ENCODE peak calls at places on chromosomes 5 and 9, in ten cellular contexts. One of them, this sample, is unnamed.

GRCh38 chr5:406041-406440 is 36.9 kb upstream of the EXOC3 start:
- DNase-seq in Panc1: no peak
- DNase-seq in mammary epithelial cell: no peak
- DNase-seq in A549: no peak
- DNase-seq in CD4-positive, alpha-beta memory T cell: no peak
- DNase-seq in Jurkat, Clone E6-1: no peak
- DNase-seq in left ventricle myocardium inferior: no peak
- DNase-seq in retinal pigment epithelial cell: no peak
- DNase-seq in psoas muscle: no peak
- DNase-seq in CD8-positive, alpha-beta T cell: no peak
- DNase-seq in this sample: no peak

GRCh38 chr9:120841930-120842684 is 615 bp downstream of the PSMD5 start:
- DNase-seq in A549: no peak
- DNase-seq in CD4-positive, alpha-beta memory T cell: no peak
- DNase-seq in mammary epithelial cell: no peak
- DNase-seq in CD8-positive, alpha-beta T cell: no peak
- DNase-seq in Jurkat, Clone E6-1: no peak
- DNase-seq in Panc1: no peak
- DNase-seq in psoas muscle: no peak
- DNase-seq in left ventricle myocardium inferior: no peak
- DNase-seq in retinal pigment epithelial cell: no peak
- DNase-seq in this sample: peak

GRCh38 chr5:134769206-134769605 is 10.6 kb downstream of the DDX46 start:
- DNase-seq in CD4-positive, alpha-beta memory T cell: no peak
- DNase-seq in mammary epithelial cell: peak
- DNase-seq in A549: peak
- DNase-seq in retinal pigment epithelial cell: no peak
- DNase-seq in psoas muscle: no peak
- DNase-seq in Panc1: no peak
- DNase-seq in Jurkat, Clone E6-1: no peak
- DNase-seq in left ventricle myocardium inferior: no peak
- DNase-seq in CD8-positive, alpha-beta T cell: no peak
- DNase-seq in this sample: no peak

GRCh38 chr9:87338075-87338989 is 159.3 kb upstream of the DAPK1 start:
- DNase-seq in mammary epithelial cell: no peak
- DNase-seq in Panc1: no peak
- DNase-seq in CD4-positive, alpha-beta memory T cell: no peak
- DNase-seq in psoas muscle: no peak
- DNase-seq in Jurkat, Clone E6-1: no peak
- DNase-seq in A549: no peak
- DNase-seq in left ventricle myocardium inferior: no peak
- DNase-seq in CD8-positive, alpha-beta T cell: no peak
- DNase-seq in retinal pigment epithelial cell: no peak
- DNase-seq in this sample: no peak

GRCh38 chr9:126016579-126017290 is 269.6 kb downstream of the PBX3 start:
- DNase-seq in Panc1: no peak
- DNase-seq in A549: no peak
- DNase-seq in Jurkat, Clone E6-1: no peak
- DNase-seq in mammary epithelial cell: no peak
- DNase-seq in left ventricle myocardium inferior: no peak
- DNase-seq in CD4-positive, alpha-beta memory T cell: no peak
- DNase-seq in retinal pigment epithelial cell: no peak
- DNase-seq in psoas muscle: no peak
- DNase-seq in CD8-positive, alpha-beta T cell: no peak
- DNase-seq in this sample: no peak

GRCh38 chr9:4223434-4223833 is 76.4 kb downstream of the GLIS3 start:
- DNase-seq in CD4-positive, alpha-beta memory T cell: no peak
- DNase-seq in psoas muscle: no peak
- DNase-seq in retinal pigment epithelial cell: no peak
- DNase-seq in Panc1: no peak
- DNase-seq in A549: no peak
- DNase-seq in Jurkat, Clone E6-1: no peak
- DNase-seq in CD8-positive, alpha-beta T cell: no peak
- DNase-seq in left ventricle myocardium inferior: no peak
- DNase-seq in mammary epithelial cell: no peak
- DNase-seq in this sample: no peak

GRCh38 chr9:28249424-28249823 is 676.1 kb upstream of the C9orf72 start:
- DNase-seq in psoas muscle: no peak
- DNase-seq in left ventricle myocardium inferior: no peak
- DNase-seq in A549: no peak
- DNase-seq in retinal pigment epithelial cell: peak
- DNase-seq in CD8-positive, alpha-beta T cell: no peak
- DNase-seq in mammary epithelial cell: no peak
- DNase-seq in CD4-positive, alpha-beta memory T cell: no peak
- DNase-seq in Jurkat, Clone E6-1: no peak
- DNase-seq in Panc1: no peak
- DNase-seq in this sample: no peak

GRCh38 chr9:77820293-77820954 is 172.3 kb upstream of the GNA14 start:
- DNase-seq in A549: peak
- DNase-seq in Panc1: peak
- DNase-seq in retinal pigment epithelial cell: no peak
- DNase-seq in Jurkat, Clone E6-1: no peak
- DNase-seq in CD4-positive, alpha-beta memory T cell: no peak
- DNase-seq in psoas muscle: no peak
- DNase-seq in CD8-positive, alpha-beta T cell: no peak
- DNase-seq in left ventricle myocardium inferior: no peak
- DNase-seq in mammary epithelial cell: peak
- DNase-seq in this sample: no peak

GRCh38 chr5:110086658-110087388 is 397.1 kb downstream of the MAN2A1 start:
- DNase-seq in CD8-positive, alpha-beta T cell: no peak
- DNase-seq in A549: no peak
- DNase-seq in left ventricle myocardium inferior: no peak
- DNase-seq in mammary epithelial cell: peak
- DNase-seq in Jurkat, Clone E6-1: no peak
- DNase-seq in CD4-positive, alpha-beta memory T cell: no peak
- DNase-seq in retinal pigment epithelial cell: peak
- DNase-seq in Panc1: peak
- DNase-seq in psoas muscle: peak
- DNase-seq in this sample: no peak

GRCh38 chr5:112388739-112389138 is 30.3 kb downstream of the EPB41L4A start:
- DNase-seq in Jurkat, Clone E6-1: no peak
- DNase-seq in A549: no peak
- DNase-seq in retinal pigment epithelial cell: no peak
- DNase-seq in left ventricle myocardium inferior: no peak
- DNase-seq in Panc1: no peak
- DNase-seq in psoas muscle: no peak
- DNase-seq in CD8-positive, alpha-beta T cell: no peak
- DNase-seq in mammary epithelial cell: no peak
- DNase-seq in CD4-positive, alpha-beta memory T cell: no peak
- DNase-seq in this sample: no peak

GRCh38 chr5:179265529-179266290 is 79.6 kb downstream of the ADAMTS2 start:
- DNase-seq in retinal pigment epithelial cell: peak
- DNase-seq in A549: no peak
- DNase-seq in mammary epithelial cell: peak
- DNase-seq in Panc1: no peak
- DNase-seq in psoas muscle: peak
- DNase-seq in Jurkat, Clone E6-1: no peak
- DNase-seq in left ventricle myocardium inferior: peak
- DNase-seq in CD8-positive, alpha-beta T cell: no peak
- DNase-seq in CD4-positive, alpha-beta memory T cell: no peak
- DNase-seq in this sample: no peak

GRCh38 chr9:121344062-121344696 is 25.9 kb downstream of the STOM start:
- DNase-seq in retinal pigment epithelial cell: no peak
- DNase-seq in Panc1: no peak
- DNase-seq in mammary epithelial cell: no peak
- DNase-seq in CD4-positive, alpha-beta memory T cell: no peak
- DNase-seq in left ventricle myocardium inferior: no peak
- DNase-seq in CD8-positive, alpha-beta T cell: no peak
- DNase-seq in psoas muscle: no peak
- DNase-seq in Jurkat, Clone E6-1: no peak
- DNase-seq in A549: no peak
- DNase-seq in this sample: no peak

GRCh38 chr9:76987594-76988200 is 31.8 kb upstream of the FOXB2 start:
- DNase-seq in CD4-positive, alpha-beta memory T cell: no peak
- DNase-seq in left ventricle myocardium inferior: no peak
- DNase-seq in CD8-positive, alpha-beta T cell: no peak
- DNase-seq in psoas muscle: no peak
- DNase-seq in retinal pigment epithelial cell: no peak
- DNase-seq in A549: peak
- DNase-seq in Jurkat, Clone E6-1: peak
- DNase-seq in mammary epithelial cell: peak
- DNase-seq in Panc1: peak
- DNase-seq in this sample: peak

GRCh38 chr9:35650341-35651158 is at the start of gene SIT1:
- DNase-seq in Jurkat, Clone E6-1: peak
- DNase-seq in A549: no peak
- DNase-seq in retinal pigment epithelial cell: no peak
- DNase-seq in mammary epithelial cell: no peak
- DNase-seq in left ventricle myocardium inferior: no peak
- DNase-seq in psoas muscle: no peak
- DNase-seq in CD4-positive, alpha-beta memory T cell: peak
- DNase-seq in CD8-positive, alpha-beta T cell: no peak
- DNase-seq in Panc1: no peak
- DNase-seq in this sample: peak

DNA sequence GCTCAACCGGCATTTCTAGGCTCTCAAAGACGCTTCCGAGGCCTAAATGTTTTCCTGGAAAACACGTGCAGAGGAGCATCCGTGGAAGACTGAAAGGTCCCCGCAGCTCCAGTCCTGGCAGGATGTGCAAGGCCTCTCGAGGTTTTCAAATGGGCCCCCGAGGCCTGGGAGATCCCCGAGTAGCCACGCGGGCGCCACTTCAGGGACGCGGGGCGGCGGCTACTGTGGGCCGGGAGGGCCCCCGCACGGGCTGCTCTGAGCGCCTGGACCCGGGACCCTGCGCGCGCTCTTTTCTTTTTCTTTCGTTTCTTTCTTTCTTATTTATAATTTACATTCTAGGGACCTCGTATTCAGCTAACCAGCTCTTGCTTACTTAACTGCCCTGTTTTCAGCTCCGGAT is 4.3 kb upstream of the IRX2 start:
- DNase-seq in CD8-positive, alpha-beta T cell: no peak
- DNase-seq in retinal pigment epithelial cell: no peak
- DNase-seq in mammary epithelial cell: peak
- DNase-seq in psoas muscle: no peak
- DNase-seq in A549: no peak
- DNase-seq in Jurkat, Clone E6-1: no peak
- DNase-seq in Panc1: no peak
- DNase-seq in CD4-positive, alpha-beta memory T cell: no peak
- DNase-seq in left ventricle myocardium inferior: no peak
- DNase-seq in this sample: no peak
- H3K4me3 ChIP-seq in CD8-positive, alpha-beta T cell: no peak
- H3K4me3 ChIP-seq in retinal pigment epithelial cell: no peak
- H3K4me3 ChIP-seq in mammary epithelial cell: no peak
- H3K4me3 ChIP-seq in psoas muscle: peak
- H3K4me3 ChIP-seq in A549: peak
- H3K4me3 ChIP-seq in Jurkat, Clone E6-1: no peak
- H3K4me3 ChIP-seq in Panc1: peak
- H3K4me3 ChIP-seq in CD4-positive, alpha-beta memory T cell: no peak
- H3K4me3 ChIP-seq in left ventricle myocardium inferior: peak
- H3K4me3 ChIP-seq in this sample: no peak

DNA sequence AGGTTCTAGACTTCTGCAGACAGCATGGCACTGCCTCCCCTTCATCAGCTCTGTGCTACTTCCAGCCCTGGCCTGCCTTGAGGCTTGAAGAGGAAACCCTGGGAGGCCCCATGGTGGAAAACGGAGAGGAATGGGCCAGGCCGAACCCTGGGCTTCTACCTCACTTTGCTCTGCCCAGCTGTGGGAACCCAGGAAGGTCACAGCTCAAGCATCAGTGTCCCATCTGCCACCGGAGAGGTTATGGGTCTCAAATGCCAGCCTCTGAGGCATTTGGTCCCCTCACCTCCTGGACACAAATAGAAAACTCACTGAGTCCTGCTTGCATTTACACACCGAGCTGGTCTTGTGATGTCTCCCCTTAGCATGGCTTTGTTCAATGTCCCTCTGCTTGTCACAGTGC is 80.1 kb upstream of the ALDH1B1 start:
- DNase-seq in Panc1: no peak
- DNase-seq in CD4-positive, alpha-beta memory T cell: no peak
- DNase-seq in A549: no peak
- DNase-seq in CD8-positive, alpha-beta T cell: no peak
- DNase-seq in left ventricle myocardium inferior: no peak
- DNase-seq in psoas muscle: no peak
- DNase-seq in retinal pigment epithelial cell: no peak
- DNase-seq in mammary epithelial cell: no peak
- DNase-seq in Jurkat, Clone E6-1: no peak
- DNase-seq in this sample: no peak
- H3K4me3 ChIP-seq in Panc1: no peak
- H3K4me3 ChIP-seq in CD4-positive, alpha-beta memory T cell: no peak
- H3K4me3 ChIP-seq in A549: no peak
- H3K4me3 ChIP-seq in CD8-positive, alpha-beta T cell: no peak
- H3K4me3 ChIP-seq in left ventricle myocardium inferior: no peak
- H3K4me3 ChIP-seq in psoas muscle: no peak
- H3K4me3 ChIP-seq in retinal pigment epithelial cell: no peak
- H3K4me3 ChIP-seq in mammary epithelial cell: no peak
- H3K4me3 ChIP-seq in Jurkat, Clone E6-1: no peak
- H3K4me3 ChIP-seq in this sample: no peak

DNA sequence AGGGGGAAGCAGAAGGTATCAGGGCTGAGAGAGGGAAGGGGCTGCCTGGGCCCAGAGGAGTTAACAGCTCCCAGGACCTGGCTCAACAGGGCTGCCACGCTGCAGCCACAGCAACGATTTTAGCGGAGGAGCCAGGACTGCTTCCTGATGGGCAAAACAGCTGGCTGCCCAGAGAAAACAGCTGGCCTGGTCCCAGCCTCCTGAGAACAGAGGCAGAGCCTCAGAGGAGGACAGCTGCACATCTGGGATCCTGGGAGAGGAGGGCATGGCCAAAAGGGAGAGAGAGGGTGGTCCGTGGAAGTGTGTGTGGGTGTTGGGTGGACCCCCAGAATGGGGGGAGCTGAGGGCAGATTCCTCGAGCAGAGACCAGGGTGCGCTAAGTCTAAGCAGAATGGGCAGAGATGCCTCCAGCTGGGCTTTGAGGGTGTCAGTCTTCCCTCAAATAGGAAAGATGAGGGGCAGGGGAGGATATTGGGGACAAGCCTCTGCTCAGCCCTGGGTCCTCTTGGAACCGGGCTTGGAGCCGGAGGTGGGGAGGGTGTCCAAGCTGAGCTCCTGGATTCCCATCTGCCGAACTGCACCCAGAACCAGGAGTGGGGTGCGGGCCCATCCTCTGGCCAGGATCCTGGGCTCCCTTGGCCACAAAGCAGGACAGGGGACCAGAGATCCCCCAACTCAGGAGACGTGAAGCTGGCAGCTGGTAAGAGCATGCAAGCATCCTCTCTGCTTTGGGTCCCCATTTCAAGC is 9.1 kb upstream of the CERCAM start:
- DNase-seq in retinal pigment epithelial cell: no peak
- DNase-seq in mammary epithelial cell: no peak
- DNase-seq in Jurkat, Clone E6-1: no peak
- DNase-seq in CD8-positive, alpha-beta T cell: no peak
- DNase-seq in CD4-positive, alpha-beta memory T cell: no peak
- DNase-seq in Panc1: no peak
- DNase-seq in left ventricle myocardium inferior: no peak
- DNase-seq in psoas muscle: no peak
- DNase-seq in A549: no peak
- DNase-seq in this sample: no peak
- H3K4me3 ChIP-seq in retinal pigment epithelial cell: no peak
- H3K4me3 ChIP-seq in mammary epithelial cell: no peak
- H3K4me3 ChIP-seq in Jurkat, Clone E6-1: no peak
- H3K4me3 ChIP-seq in CD8-positive, alpha-beta T cell: no peak
- H3K4me3 ChIP-seq in CD4-positive, alpha-beta memory T cell: no peak
- H3K4me3 ChIP-seq in Panc1: no peak
- H3K4me3 ChIP-seq in left ventricle myocardium inferior: no peak
- H3K4me3 ChIP-seq in psoas muscle: no peak
- H3K4me3 ChIP-seq in A549: no peak
- H3K4me3 ChIP-seq in this sample: no peak

DNA sequence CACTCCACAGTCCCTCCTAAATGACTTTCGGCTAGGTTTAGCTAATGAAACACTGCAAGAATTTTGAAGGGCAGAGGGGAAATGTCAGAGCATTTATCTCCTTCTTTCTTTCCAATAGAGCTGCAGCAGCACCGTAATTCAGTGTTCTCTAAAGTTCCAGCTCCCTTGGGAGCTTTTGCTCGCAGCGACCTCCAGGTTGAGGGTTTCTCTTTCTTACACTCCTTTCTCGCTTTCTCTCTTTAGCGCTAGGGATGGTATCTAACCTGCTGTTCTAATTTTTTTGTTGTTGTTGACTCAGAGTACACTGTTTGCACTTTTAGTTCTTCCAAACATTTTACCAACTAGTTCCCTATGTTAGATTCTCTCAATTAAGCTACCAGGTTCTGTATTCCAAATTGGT is 467.2 kb upstream of the ST8SIA4 start:
- DNase-seq in retinal pigment epithelial cell: no peak
- DNase-seq in CD8-positive, alpha-beta T cell: no peak
- DNase-seq in mammary epithelial cell: no peak
- DNase-seq in CD4-positive, alpha-beta memory T cell: no peak
- DNase-seq in A549: no peak
- DNase-seq in psoas muscle: no peak
- DNase-seq in Jurkat, Clone E6-1: no peak
- DNase-seq in left ventricle myocardium inferior: no peak
- DNase-seq in Panc1: no peak
- DNase-seq in this sample: no peak
- H3K4me3 ChIP-seq in retinal pigment epithelial cell: no peak
- H3K4me3 ChIP-seq in CD8-positive, alpha-beta T cell: no peak
- H3K4me3 ChIP-seq in mammary epithelial cell: no peak
- H3K4me3 ChIP-seq in CD4-positive, alpha-beta memory T cell: no peak
- H3K4me3 ChIP-seq in A549: no peak
- H3K4me3 ChIP-seq in psoas muscle: no peak
- H3K4me3 ChIP-seq in Jurkat, Clone E6-1: no peak
- H3K4me3 ChIP-seq in left ventricle myocardium inferior: no peak
- H3K4me3 ChIP-seq in Panc1: peak
- H3K4me3 ChIP-seq in this sample: no peak

This sample was measured in OCI-LY7.